ENCODE peak calls at places on chromosomes 5 and 9, in four cellular contexts. J is HCT116, H is HepG2, V is K562. S is an unnamed sample.

GRCh38 chr9:98775831-98776441 is 20.4 kb downstream of the ANKS6 start:
- DNase-seq in H (peak; percentile 67), J (peak; percentile 60), V (peak; percentile 80), S (peak; percentile 18)

GRCh38 chr9:137369111-137369787 is 53.7 kb downstream of the EXD3 start:
- DNase-seq in V (no peak), J (no peak), H (no peak), S (no peak)

GRCh38 chr9:134759001-134759607 is 117.5 kb downstream of the COL5A1 start:
- DNase-seq in H (no peak), J (no peak), V (no peak), S (no peak)

GRCh38 chr5:17157916-17158529 is 59.4 kb upstream of the BASP1 start:
- DNase-seq in V (no peak), J (no peak), H (no peak), S (no peak)

GRCh38 chr5:83059341-83059740 is 17.9 kb downstream of the TMEM167A start:
- DNase-seq in V (no peak), J (no peak), H (no peak), S (no peak)

GRCh38 chr9:95316274-95316673 is 1.2 kb downstream of the FANCC start:
- DNase-seq in H (no peak), J (no peak), V (peak; percentile 25), S (no peak)

GRCh38 chr5:134492568-134492967 is 32.9 kb upstream of the JADE2 start:
- DNase-seq in H (no peak), J (no peak), V (no peak), S (no peak)

GRCh38 chr9:77648458-77649108 is 461 bp upstream of the GNA14 start:
- DNase-seq in H (no peak), J (no peak), V (no peak), S (no peak)

GRCh38 chr5:179825655-179826182 is 5.0 kb downstream of the SQSTM1 start:
- DNase-seq in V (no peak), J (no peak), H (peak; percentile 93), S (no peak)

GRCh38 chr9:130290353-130291181 is 25.0 kb downstream of the HMCN2 start:
- DNase-seq in H (no peak), J (no peak), V (no peak), S (no peak)

GRCh38 chr5:36442796-36443195 is 141.1 kb upstream of the RANBP3L start:
- DNase-seq in V (peak; percentile 43), J (no peak), H (no peak), S (no peak)

GRCh38 chr9:34553511-34554021 is 30.8 kb upstream of the ENHO start:
- DNase-seq in J (no peak), H (no peak), V (no peak), S (no peak)

GRCh38 chr9:34551751-34552605 is 29.2 kb upstream of the ENHO start:
- DNase-seq in H (no peak), V (no peak), J (no peak), S (no peak)

GRCh38 chr9:34554211-34555001 is 31.6 kb upstream of the ENHO start:
- DNase-seq in J (no peak), V (no peak), H (no peak), S (no peak)

GRCh38 chr9:34552986-34553385 is 30.2 kb upstream of the ENHO start:
- DNase-seq in J (no peak), H (no peak), V (no peak), S (no peak)

DNA sequence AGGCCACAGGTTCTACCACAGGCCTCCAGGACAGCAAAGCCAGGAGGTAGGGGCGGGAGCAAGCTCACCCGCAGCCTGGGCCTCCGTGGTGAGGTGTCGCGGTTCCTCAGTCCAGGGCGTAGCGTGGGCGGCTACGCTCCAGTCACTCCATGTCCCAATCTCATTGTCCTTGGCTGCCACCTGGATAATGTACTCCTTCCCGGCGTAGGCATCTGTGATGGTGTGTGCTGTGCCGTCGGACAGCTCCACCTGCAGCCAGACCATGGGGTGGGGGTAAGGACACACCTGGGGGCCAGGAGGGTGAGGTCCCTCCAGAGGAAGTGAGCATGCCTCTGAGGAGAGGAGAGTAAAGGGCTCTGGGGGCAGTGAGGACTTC is 29.8 kb upstream of the ENHO start:
- DNase-seq in H (no peak), V (no peak), J (no peak), S (no peak)
- TF ChIP-seq TCF7L2 in H (no peak), V (no peak), J (no peak), S (no peak)

GRCh38 chr5:158431369-158432029 is 572.6 kb upstream of the CLINT1 start:
- DNase-seq in V (no peak), J (no peak), H (no peak), S (no peak)

GRCh38 chr5:158434749-158435148 is 575.8 kb upstream of the CLINT1 start:
- DNase-seq in V (no peak), H (no peak), J (no peak), S (no peak)

GRCh38 chr5:158429564-158429963 is 570.6 kb upstream of the CLINT1 start:
- DNase-seq in J (no peak), V (no peak), H (no peak), S (no peak)

GRCh38 chr5:158433634-158434033 is 574.7 kb upstream of the CLINT1 start:
- DNase-seq in V (no peak), J (no peak), H (no peak), S (no peak)

GRCh38 chr5:158430166-158430828 is 571.4 kb upstream of the CLINT1 start:
- DNase-seq in H (no peak), J (no peak), V (no peak), S (no peak)
- H3K4me1 ChIP-seq in H (peaks cover 7% of the 10 kb centered on the region), J (no peaks in the 10 kb centered on the region), V (no peaks in the 10 kb centered on the region), S (no peaks in the 10 kb centered on the region)

GRCh38 chr5:142245776-142246175 is 79.0 kb downstream of the SPRY4 start:
- DNase-seq in H (no peak), V (no peak), J (no peak), S (no peak)
- TF ChIP-seq TCF7L2 in H (no peak), V (no peak), J (no peak), S (no peak)

DNA sequence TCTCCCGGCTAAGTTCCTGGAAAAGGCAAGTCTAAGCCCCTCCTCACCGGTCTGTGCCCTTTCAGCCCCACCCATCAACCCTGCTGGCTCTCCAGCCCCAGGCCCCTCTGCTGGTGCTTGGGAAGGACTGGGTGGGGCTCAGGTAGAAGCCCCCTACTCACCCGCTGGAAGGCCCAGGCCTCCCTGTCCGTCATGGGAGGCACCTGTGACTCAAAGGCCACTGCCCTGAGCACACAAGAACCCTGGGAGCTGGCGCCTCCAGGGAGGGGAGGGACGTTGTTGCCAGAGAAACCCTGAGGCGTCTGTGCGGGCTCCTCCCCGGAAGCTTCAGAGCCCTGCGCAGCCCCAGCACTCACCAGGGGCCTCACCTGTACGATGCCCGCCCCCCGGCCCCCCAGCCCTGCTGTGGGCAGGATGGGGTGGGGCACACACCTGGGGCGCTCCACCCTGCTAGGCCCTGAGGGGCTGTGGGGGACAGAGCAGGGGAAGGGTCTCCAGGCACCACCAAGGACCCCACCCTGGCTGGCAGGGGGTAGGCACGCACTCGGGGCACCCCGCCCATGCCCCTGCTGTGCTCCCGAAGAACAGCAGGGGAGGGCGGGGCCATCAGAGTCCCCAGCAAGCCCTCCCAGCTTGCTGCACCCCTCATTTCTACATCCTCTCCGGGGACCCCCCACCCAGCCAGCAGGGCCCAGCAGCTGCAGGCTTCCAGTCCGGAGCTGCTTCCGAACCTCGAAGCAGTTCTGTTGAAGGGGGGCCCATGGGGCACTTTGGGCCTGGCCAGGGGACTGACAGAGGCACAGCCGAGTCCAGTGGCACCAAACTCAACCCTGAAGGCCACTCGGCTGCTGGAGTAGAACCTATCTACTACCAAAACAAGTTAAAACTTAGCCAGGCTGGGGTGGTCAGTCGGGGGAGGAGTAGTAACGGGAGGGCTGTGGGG is 7.8 kb upstream of the CCDC187 start:
- DNase-seq in H (peak; percentile 62), V (peak; percentile 57), J (peak; percentile 47), S (no peak)
- H3K4me1 ChIP-seq in H (peaks cover 44% of the 10 kb centered on the region), V (peaks cover 34% of the 10 kb centered on the region), J (peaks cover 19% of the 10 kb centered on the region), S (peaks cover 4% of the 10 kb centered on the region)

GRCh38 chr9:89534464-89534863 is 36.6 kb upstream of the SEMA4D start:
- DNase-seq in V (no peak), J (no peak), H (no peak), S (no peak)
- TF ChIP-seq TCF7L2 in V (no peak), J (no peak), H (no peak), S (no peak)

GRCh38 chr5:78537821-78538220 is 110.8 kb downstream of the LHFPL2 start:
- DNase-seq in V (peak; percentile 58), H (peak; percentile 22), J (no peak), S (no peak)
- H3K4me1 ChIP-seq in V (peaks cover 14% of the 10 kb centered on the region), H (no peaks in the 10 kb centered on the region), J (peaks cover 12% of the 10 kb centered on the region), S (no peaks in the 10 kb centered on the region)

DNA sequence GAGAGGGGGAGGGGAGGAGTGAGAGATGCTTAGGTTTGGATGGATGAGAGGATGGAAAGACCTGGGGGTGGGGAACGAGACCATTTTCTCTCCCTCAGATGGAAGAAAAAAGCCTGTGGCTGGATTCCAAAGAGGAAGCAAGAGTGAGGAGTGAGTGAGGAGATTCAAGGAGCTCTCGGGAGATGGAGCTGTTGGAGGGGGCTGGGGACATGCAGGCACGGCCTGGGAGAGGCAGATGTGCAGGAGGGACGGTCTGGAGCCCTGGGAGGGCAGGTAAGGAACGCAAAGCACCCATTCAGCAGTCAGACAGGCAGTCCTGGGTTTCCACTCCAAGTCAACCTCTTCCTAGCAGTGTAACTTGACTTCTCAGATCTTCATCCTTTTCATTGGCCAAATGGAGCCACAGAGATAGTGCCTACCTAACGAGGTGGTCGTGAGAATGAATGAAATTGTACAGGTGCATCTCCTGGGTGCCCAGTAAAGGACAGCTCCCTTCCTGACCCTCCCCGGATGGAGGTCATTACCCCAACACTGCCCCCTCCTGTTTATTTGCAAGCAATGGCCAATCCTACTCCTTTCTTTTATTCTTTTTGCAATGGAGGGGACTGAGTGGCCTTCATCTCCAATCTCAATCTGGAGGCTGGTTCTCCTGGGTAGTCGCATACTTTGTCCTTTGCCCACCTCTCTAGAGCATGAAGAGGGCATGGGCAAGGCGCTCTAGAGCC is 52.2 kb downstream of the PCDH1 start:
- DNase-seq in H (no peak), J (no peak), V (peak; percentile 74), S (no peak)
- TF ChIP-seq TCF7L2 in H (no peak), J (no peak), V (no peak), S (no peak)